ENCODE peak calls at places on chromosomes 12 and 14, in seven cellular contexts. G is HCT116, T is K562, Z is HepG2, J is GM12878, Q is GM23338, X is upper lobe of left lung. S is an unnamed sample. For H3K4me1, the result is how much of the 10 kb centered on the place peaks cover.

GRCh38 chr12:110578522-110579238 is 4.4 kb downstream of the PPTC7 start:
- ATAC-seq in Q (no peak), Z (no peak), G (peak), X (no peak), J (peak), T (no peak), S (no peak)

GRCh38 chr12:120261951-120262851 is 3.3 kb downstream of the PXN start:
- ATAC-seq in X (no peak), Z (no peak), Q (no peak), G (peak), T (no peak), J (no peak), S (no peak)

GRCh38 chr14:100692859-100693558 is 33.7 kb upstream of the DLK1 start:
- ATAC-seq in J (no peak), G (peak), Q (no peak), Z (peak), X (peak), T (no peak), S (no peak)

GRCh38 chr12:109863961-109864712 is 16.2 kb downstream of the GLTP start:
- ATAC-seq in T (peak), G (no peak), Q (peak), Z (peak), X (peak), J (peak), S (peak)

GRCh38 chr14:21867541-21867940 is 193.9 kb upstream of the OR4E1 start:
- ATAC-seq in Z (no peak), X (no peak), T (no peak), J (no peak), Q (no peak), G (no peak), S (no peak)

GRCh38 chr12:55637467-55637866 is 775 bp downstream of the OR10P1 start:
- ATAC-seq in Z (no peak), J (peak), Q (no peak), T (no peak), X (no peak), G (no peak), S (no peak)

GRCh38 chr12:116333402-116333801 is 55.9 kb upstream of the MED13L start:
- ATAC-seq in G (peak), T (no peak), Z (no peak), J (no peak), Q (no peak), X (no peak), S (no peak)

GRCh38 chr12:8449293-8449944 is 6.3 kb upstream of the CLEC6A start:
- ATAC-seq in Z (no peak), G (no peak), T (no peak), J (peak), Q (peak), X (no peak), S (no peak)

GRCh38 chr12:43893670-43894069 is 57.8 kb downstream of the TMEM117 start:
- ATAC-seq in G (no peak), X (no peak), J (no peak), T (no peak), Q (no peak), Z (no peak), S (no peak)

GRCh38 chr12:95004610-95005009 is 1.1 kb upstream of the NDUFA12 start:
- ATAC-seq in G (no peak), T (no peak), J (no peak), X (no peak), Q (no peak), Z (no peak), S (no peak)

GRCh38 chr14:105192866-105193731 is 12.0 kb upstream of the NUDT14 start:
- ATAC-seq in J (peak), T (no peak), Z (no peak), X (no peak), Q (no peak), G (peak), S (peak)

GRCh38 chr12:122035292-122035691 is 13.6 kb downstream of the BCL7A start:
- ATAC-seq in G (no peak), X (peak), Z (no peak), T (no peak), J (no peak), Q (no peak), S (no peak)

GRCh38 chr14:36129181-36129580 is 47.3 kb downstream of the PTCSC3 start:
- ATAC-seq in G (no peak), J (peak), X (no peak), Q (peak), T (no peak), Z (no peak), S (no peak)

GRCh38 chr12:116980083-116980482 is 69.3 kb downstream of the FBXW8 start:
- ATAC-seq in Z (no peak), Q (no peak), J (no peak), X (no peak), T (no peak), G (no peak), S (no peak)

GRCh38 chr14:89899917-89900680 is 54.4 kb downstream of the EFCAB11 start:
- ATAC-seq in T (peak), J (peak), Z (peak), Q (peak), G (peak), X (no peak), S (no peak)

GRCh38 chr14:23121401-23121800 is 2.3 kb upstream of the CEBPE start:
- ATAC-seq in Q (peak), T (no peak), G (no peak), J (peak), Z (no peak), X (no peak), S (no peak)

GRCh38 chr14:59004012-59004411 is 184.5 kb upstream of the DAAM1 start:
- ATAC-seq in T (no peak), Z (no peak), G (no peak), X (no peak), Q (no peak), J (no peak), S (no peak)

GRCh38 chr14:89658977-89659670 is 242.1 kb upstream of the FOXN3 start:
- ATAC-seq in Q (no peak), G (no peak), T (no peak), Z (peak), J (peak), X (no peak), S (no peak)

DNA sequence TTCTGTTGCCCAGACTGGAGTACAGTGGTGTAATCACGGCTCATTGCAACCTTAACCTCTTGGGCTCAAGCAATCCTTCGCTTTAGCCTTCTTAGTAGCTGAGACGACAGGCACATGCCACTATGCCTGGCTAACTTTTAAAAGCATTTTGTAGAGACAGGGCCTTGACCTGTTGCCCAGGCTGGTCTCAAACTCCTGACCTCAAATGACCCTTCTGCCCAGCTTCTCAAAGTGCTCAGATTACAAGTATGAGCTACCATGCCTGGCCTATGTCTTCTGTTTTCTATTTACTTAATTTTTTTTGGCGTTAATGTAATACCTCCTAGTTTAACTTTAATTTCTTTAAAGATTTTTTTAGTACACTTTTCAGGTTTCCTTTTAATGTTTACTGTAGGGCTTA is 20.6 kb upstream of the KLRF1 start:
- ATAC-seq in Z (no peak), X (no peak), T (no peak), G (no peak), J (no peak), Q (no peak), S (no peak)
- H3K4me1 ChIP-seq in Z (under half), X (under half), T (under half), G (under half), J (under half), Q (under half), S (under half)

GRCh38 chr14:68651652-68652432 is 141.0 kb downstream of the ZFP36L1 start:
- ATAC-seq in T (peak), Q (no peak), Z (no peak), G (no peak), J (no peak), X (no peak), S (peak)
- TF ChIP-seq POLR2AphosphoS5 in T (no peak), Q (no peak), Z (no peak), G (no peak), J (no peak), X (no peak), S (peak)

GRCh38 chr12:132766380-132767085 is 4.9 kb upstream of the ANKLE2 start:
- ATAC-seq in J (no peak), G (no peak), Z (no peak), Q (no peak), T (peak), X (peak), S (no peak)
- H3K4me1 ChIP-seq in J (under half), G (under half), Z (under half), Q (under half), T (half or more), X (half or more), S (under half)

DNA sequence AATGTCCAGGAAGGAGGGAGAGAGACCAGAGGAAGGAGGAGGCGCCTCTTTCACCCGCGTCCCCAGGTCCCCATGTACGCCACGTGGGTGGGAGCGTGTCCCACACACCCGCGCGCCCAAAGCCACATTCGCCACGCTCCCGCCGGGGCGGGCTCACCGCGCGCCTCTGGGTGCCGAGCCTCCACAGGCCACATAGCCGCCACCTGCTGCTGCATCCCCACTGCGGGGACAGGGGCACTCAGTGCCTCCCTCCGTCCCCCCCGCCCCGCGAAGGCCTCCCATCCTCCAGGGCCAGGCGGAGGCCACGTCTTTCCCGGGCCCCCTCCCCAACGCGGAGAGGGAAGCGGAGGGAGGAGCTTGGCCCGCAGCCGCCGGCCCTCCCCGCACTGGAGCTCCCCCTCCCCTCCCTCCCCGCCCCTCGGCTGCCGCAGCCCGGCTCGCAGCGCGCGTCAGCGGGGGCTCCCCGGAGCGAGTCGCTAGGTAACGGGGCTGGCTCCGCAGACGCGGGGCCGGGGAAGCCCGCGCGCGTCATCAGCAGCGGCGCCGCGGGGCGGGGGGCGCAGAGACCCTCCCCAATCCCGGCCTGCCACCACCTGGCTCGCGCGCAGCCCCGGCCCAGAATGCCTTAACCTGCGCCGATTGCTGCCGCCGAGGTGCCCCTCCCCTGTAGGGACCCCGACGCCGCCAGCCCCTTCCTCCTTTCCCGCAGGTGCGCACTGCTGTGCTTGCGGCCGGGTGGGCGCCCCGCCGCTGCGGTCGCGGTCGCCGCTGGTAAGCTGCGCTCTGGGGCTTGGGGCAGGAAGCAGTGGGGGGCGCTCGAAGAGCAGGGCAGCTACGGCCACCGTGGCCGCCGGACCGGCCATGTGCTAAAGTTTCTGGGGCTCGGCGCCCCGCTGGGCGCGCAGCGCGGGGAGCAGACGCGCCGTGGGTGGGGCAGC is 532 bp upstream of the TUNAR start:
- ATAC-seq in Z (no peak), T (no peak), Q (peak), J (no peak), G (no peak), X (no peak), S (no peak)
- TF ChIP-seq POLR2AphosphoS5 in Z (no peak), T (no peak), Q (peak), J (no peak), G (no peak), X (no peak), S (no peak)

DNA sequence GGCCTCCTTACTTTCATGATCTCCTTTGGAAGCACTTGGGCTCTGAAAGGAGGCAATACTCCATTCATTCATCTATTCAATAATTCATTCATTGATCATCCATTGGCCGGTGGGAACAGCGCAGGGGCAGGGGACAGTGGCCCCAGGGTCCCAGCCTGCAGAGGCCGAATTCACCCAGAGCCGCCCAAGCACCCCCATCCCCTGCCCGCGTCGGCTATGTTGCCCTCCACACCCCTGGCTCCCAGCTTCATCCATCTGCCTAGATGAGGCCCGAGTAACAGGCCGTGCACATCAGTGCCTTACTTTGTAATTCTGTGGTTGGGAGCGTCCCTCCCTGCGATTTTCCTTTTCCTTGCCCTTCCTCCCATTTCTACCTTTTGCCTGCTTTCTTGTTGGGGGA is 3.2 kb downstream of the AMN start:
- ATAC-seq in T (no peak), Z (no peak), G (no peak), J (no peak), X (no peak), Q (no peak), S (no peak)
- H3K4me1 ChIP-seq in T (under half), Z (under half), G (under half), J (under half), X (half or more), Q (under half), S (under half)

GRCh38 chr12:4859478-4860210 is 50.1 kb upstream of the KCNA1 start:
- ATAC-seq in T (no peak), Z (no peak), G (no peak), X (no peak), Q (no peak), J (peak), S (no peak)

GRCh38 chr12:4856556-4856955 is 53.1 kb upstream of the KCNA1 start:
- ATAC-seq in X (no peak), Q (no peak), T (no peak), G (no peak), J (no peak), Z (no peak), S (no peak)

GRCh38 chr12:4858385-4858784 is 51.3 kb upstream of the KCNA1 start:
- ATAC-seq in X (no peak), J (peak), Z (peak), G (no peak), T (peak), Q (peak), S (no peak)

GRCh38 chr12:4855121-4855924 is 54.4 kb upstream of the KCNA1 start:
- ATAC-seq in T (peak), Z (peak), G (peak), X (peak), Q (peak), J (peak), S (peak)

GRCh38 chr12:4857472-4858291 is 52.0 kb upstream of the KCNA1 start:
- ATAC-seq in Z (peak), X (peak), T (peak), J (peak), Q (peak), G (peak), S (peak)
- TF ChIP-seq POLR2AphosphoS5 in Z (no peak), X (no peak), T (no peak), J (no peak), Q (no peak), G (no peak), S (no peak)

GRCh38 chr12:143964-144649 is 69.8 kb downstream of the SLC6A12 start:
- ATAC-seq in G (no peak), X (no peak), J (no peak), Q (peak), T (no peak), Z (peak), S (no peak)

GRCh38 chr12:138171-138897 is 71.8 kb downstream of the IQSEC3 start:
- ATAC-seq in Z (no peak), X (no peak), Q (peak), G (no peak), J (no peak), T (no peak), S (no peak)

GRCh38 chr12:135127-135526 is 68.6 kb downstream of the IQSEC3 start:
- ATAC-seq in J (no peak), T (no peak), X (no peak), Z (no peak), Q (no peak), G (no peak), S (no peak)

GRCh38 chr12:139585-139984 is 73.0 kb downstream of the IQSEC3 start:
- ATAC-seq in Z (no peak), J (no peak), Q (peak), X (no peak), G (no peak), T (no peak), S (no peak)

GRCh38 chr12:138898-139534 is 72.4 kb downstream of the IQSEC3 start:
- ATAC-seq in J (no peak), Q (peak), G (no peak), T (no peak), Z (no peak), X (no peak), S (no peak)
- H3K4me1 ChIP-seq in J (under half), Q (under half), G (under half), T (under half), Z (under half), X (under half), S (under half)